ENCODE peak calls at places on chromosomes 11 and 22, in seven cellular contexts. V is heart right ventricle, J is psoas muscle, Z is RWPE2, U is fibroblast of lung, O is right atrium auricular region, I is cardiac muscle cell. R is an unnamed sample.

GRCh38 chr11:67273260-67273990 is 7.2 kb downstream of the GRK2 start:
- DNase-seq in V (peak; percentile 52), J (no peak), Z (no peak), U (no peak), O (no peak), I (no peak), R (no peak)

GRCh38 chr11:17476317-17477083 is at the start of gene ABCC8:
- DNase-seq in V (no peak), J (no peak), Z (no peak), U (no peak), O (no peak), I (peak; percentile 44), R (no peak)

GRCh38 chr22:35688913-35689675 is 28.6 kb upstream of the APOL5 start:
- DNase-seq in V (no peak), J (no peak), Z (no peak), U (peak; percentile 6), O (no peak), I (no peak), R (no peak)

GRCh38 chr11:133202816-133203215 is 329.5 kb downstream of the OPCML start:
- DNase-seq in V (no peak), J (no peak), Z (no peak), U (no peak), O (no peak), I (no peak), R (no peak)

GRCh38 chr11:126186708-126187481 is 24.6 kb downstream of the RPUSD4 start:
- DNase-seq in V (no peak), J (no peak), Z (no peak), U (no peak), O (no peak), I (no peak), R (no peak)

GRCh38 chr22:29353286-29353685 is 35.1 kb downstream of the AP1B1 start:
- DNase-seq in V (no peak), J (no peak), Z (no peak), U (no peak), O (no peak), I (no peak), R (no peak)

GRCh38 chr22:42693763-42694683 is 26.6 kb downstream of the A4GALT start:
- DNase-seq in V (no peak), J (no peak), Z (no peak), U (no peak), O (no peak), I (no peak), R (no peak)

GRCh38 chr11:19660076-19660475 is 52.6 kb upstream of the NAV2 start:
- DNase-seq in V (no peak), J (no peak), Z (peak; percentile 78), U (peak; percentile 81), O (no peak), I (no peak), R (no peak)

GRCh38 chr11:111602865-111603632 is 800 bp downstream of the SIK2 start:
- DNase-seq in V (peak; percentile 52), J (peak; percentile 59), Z (peak; percentile 48), U (peak; percentile 63), O (no peak), I (peak; percentile 50), R (no peak)

GRCh38 chr11:10666976-10667892 is 26.3 kb downstream of the IRAG1 start:
- DNase-seq in V (no peak), J (no peak), Z (no peak), U (peak; percentile 49), O (no peak), I (no peak), R (no peak)

GRCh38 chr11:27357250-27357649 is 5.8 kb downstream of the CCDC34 start:
- DNase-seq in V (no peak), J (no peak), Z (no peak), U (no peak), O (no peak), I (no peak), R (no peak)

GRCh38 chr11:72975778-72976520 is 161.7 kb downstream of the ATG16L2 start:
- DNase-seq in V (no peak), J (no peak), Z (no peak), U (peak; percentile 91), O (no peak), I (no peak), R (no peak)

GRCh38 chr22:22578702-22579424 is 19.8 kb upstream of the PRAME start:
- DNase-seq in V (peak; percentile 28), J (peak; percentile 21), Z (no peak), U (peak; percentile 22), O (no peak), I (no peak), R (no peak)

GRCh38 chr22:46620588-46621242 is 529 bp downstream of the GRAMD4 start:
- DNase-seq in V (no peak), J (no peak), Z (no peak), U (no peak), O (no peak), I (no peak), R (no peak)

GRCh38 chr11:61791737-61792309 is 576 bp downstream of the TMEM258 start:
- DNase-seq in V (peak; percentile 38), J (peak; percentile 61), Z (peak; percentile 78), U (peak; percentile 91), O (peak; percentile 80), I (peak; percentile 84), R (no peak)

GRCh38 chr11:33832676-33833075 is 58.4 kb upstream of the FBXO3 start:
- DNase-seq in V (no peak), J (no peak), Z (no peak), U (no peak), O (no peak), I (no peak), R (no peak)

GRCh38 chr11:33829430-33830141 is 55.3 kb upstream of the FBXO3 start:
- DNase-seq in V (peak; percentile 24), J (peak; percentile 40), Z (no peak), U (peak; percentile 65), O (peak; percentile 69), I (peak; percentile 67), R (peak; percentile 43)

GRCh38 chr11:33830903-33831648 is 56.8 kb upstream of the FBXO3 start:
- DNase-seq in V (no peak), J (no peak), Z (no peak), U (no peak), O (no peak), I (no peak), R (no peak)

DNA sequence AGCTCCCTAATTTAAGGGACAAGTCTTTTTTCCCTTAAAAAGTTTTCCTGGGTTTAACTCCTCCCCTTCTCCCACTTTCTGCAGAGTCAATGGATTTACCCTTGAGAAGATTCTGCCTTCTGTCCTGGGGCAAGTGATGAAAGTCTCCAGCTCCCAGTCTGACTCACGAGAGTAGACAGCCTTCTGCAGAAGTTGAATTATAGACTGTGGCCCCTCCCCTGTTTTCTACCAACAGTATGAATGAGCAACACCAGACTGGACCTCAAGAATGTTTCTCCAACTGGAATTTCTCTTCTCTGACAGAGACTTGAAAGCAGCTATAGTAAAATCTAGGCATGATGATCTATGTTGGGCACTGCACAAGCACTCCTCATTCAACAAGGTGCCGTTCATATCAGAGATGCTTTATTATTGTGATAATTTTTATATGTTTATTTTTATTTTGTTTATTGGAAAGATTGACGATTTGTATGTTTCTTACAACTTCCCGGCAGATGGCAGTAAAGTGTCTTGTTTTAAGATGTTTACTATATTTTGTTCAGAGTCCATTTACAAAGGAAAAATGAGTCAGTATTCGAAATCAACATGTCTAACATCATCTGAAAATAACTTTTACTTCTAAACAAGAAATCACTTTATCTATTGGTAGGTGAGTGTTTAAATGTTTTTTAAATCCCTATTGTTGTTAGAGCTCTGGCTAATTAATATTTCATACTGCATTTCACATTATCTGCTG is 56.6 kb downstream of the LMO2 start:
- DNase-seq in V (no peak), J (no peak), Z (no peak), U (peak; percentile 80), O (no peak), I (peak; percentile 33), R (no peak)
- TF ChIP-seq CTCF in V (peak; percentile 28), J (no peak), Z (peak; percentile 80), U (no peak), O (peak; percentile 34), I (peak; percentile 23), R (no peak)

DNA sequence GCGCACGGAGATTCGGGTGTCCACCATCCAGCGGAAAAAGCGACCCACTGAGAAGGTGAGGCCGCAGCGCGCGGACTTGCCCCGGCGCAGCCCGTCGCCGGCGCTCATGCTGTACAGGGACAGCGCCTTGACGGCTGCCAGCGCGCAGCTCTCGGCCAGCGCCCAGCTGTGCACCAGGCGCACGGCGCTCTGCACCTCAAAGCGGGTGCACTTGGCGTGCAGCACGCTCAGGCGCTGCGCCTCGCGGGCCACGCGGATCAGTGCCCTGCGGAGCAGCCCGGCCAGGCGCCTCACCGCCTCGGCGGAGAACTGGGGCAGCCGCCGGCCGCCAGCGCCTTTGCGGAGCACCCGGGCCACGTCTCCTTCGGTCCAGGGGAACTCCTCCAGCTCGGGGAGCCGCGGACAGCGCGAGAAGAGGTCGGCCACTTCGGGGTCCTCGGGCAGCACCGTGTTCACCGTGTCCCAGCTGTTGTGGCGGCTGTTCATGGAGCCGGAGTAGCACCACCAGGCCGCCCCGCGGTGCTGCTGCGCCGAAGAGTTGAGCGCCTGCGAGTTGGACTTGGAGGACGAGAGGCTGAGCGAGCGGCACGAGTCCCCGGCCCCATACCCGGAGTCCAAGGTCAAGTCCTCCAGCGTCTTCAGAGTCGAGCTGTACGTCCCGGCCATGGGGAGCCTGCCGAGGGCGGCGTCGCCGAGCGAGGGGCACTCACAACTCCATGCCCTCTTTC is 728 bp downstream of the ABTB2 start:
- DNase-seq in V (peak; percentile 71), J (peak; percentile 64), Z (peak; percentile 75), U (peak; percentile 74), O (peak; percentile 68), I (peak; percentile 80), R (peak; percentile 17)
- H3K27me3 ChIP-seq in V (peaks cover 39% of the 10 kb centered on the region), J (peaks cover 5% of the 10 kb centered on the region), Z (no peaks in the 10 kb centered on the region), U (no peaks in the 10 kb centered on the region), O (no peaks in the 10 kb centered on the region), I (peaks cover 6% of the 10 kb centered on the region), R (peaks cover 41% of the 10 kb centered on the region)

GRCh38 chr11:71086687-71087258 is 165.6 kb downstream of the SHANK2 start:
- DNase-seq in V (no peak), J (no peak), Z (no peak), U (no peak), O (no peak), I (peak; percentile 71), R (no peak)
- TF ChIP-seq CTCF in V (peak; percentile 43), J (peak; percentile 23), Z (peak; percentile 68), U (no peak), O (peak; percentile 62), I (peak; percentile 63), R (no peak)

GRCh38 chr11:129720156-129720555 is 95.5 kb upstream of the TMEM45B start:
- DNase-seq in V (no peak), J (no peak), Z (peak; percentile 9), U (no peak), O (no peak), I (no peak), R (no peak)
- H3K27me3 ChIP-seq in V (peaks cover 5% of the 10 kb centered on the region), J (peaks cover 10% of the 10 kb centered on the region), Z (no peaks in the 10 kb centered on the region), U (no peaks in the 10 kb centered on the region), O (no peaks in the 10 kb centered on the region), I (peaks cover 6% of the 10 kb centered on the region), R (no peaks in the 10 kb centered on the region)

R was measured in CD4-positive, alpha-beta T cell.